ENCODE peak calls at places on chromosomes 11 and 22, in eight cellular contexts. One of them, this sample, is unnamed.

GRCh38 chr11:71210861-71211260 is 41.5 kb downstream of the SHANK2 start:
- DNase-seq in type B pancreatic cell: no peak
- DNase-seq in heart left ventricle: no peak
- DNase-seq in tibial nerve: no peak
- DNase-seq in A673: no peak
- DNase-seq in fibroblast of mammary gland: no peak
- DNase-seq in adrenal gland: no peak
- DNase-seq in lower lobe of right lung: no peak
- DNase-seq in this sample: no peak

GRCh38 chr22:47918276-47918928 is 1156.0 kb downstream of the TBC1D22A start:
- DNase-seq in type B pancreatic cell: no peak
- DNase-seq in heart left ventricle: no peak
- DNase-seq in A673: no peak
- DNase-seq in adrenal gland: no peak
- DNase-seq in lower lobe of right lung: no peak
- DNase-seq in fibroblast of mammary gland: no peak
- DNase-seq in tibial nerve: no peak
- DNase-seq in this sample: no peak

GRCh38 chr11:105148241-105148640 is 8.7 kb upstream of the CARD18 start:
- DNase-seq in type B pancreatic cell: no peak
- DNase-seq in lower lobe of right lung: no peak
- DNase-seq in fibroblast of mammary gland: peak; percentile 53
- DNase-seq in A673: no peak
- DNase-seq in heart left ventricle: no peak
- DNase-seq in adrenal gland: no peak
- DNase-seq in tibial nerve: no peak
- DNase-seq in this sample: peak; percentile 3

GRCh38 chr11:27701262-27702105 is 1.2 kb upstream of the BDNF start:
- DNase-seq in adrenal gland: no peak
- DNase-seq in type B pancreatic cell: no peak
- DNase-seq in tibial nerve: no peak
- DNase-seq in fibroblast of mammary gland: peak; percentile 46
- DNase-seq in A673: peak; percentile 75
- DNase-seq in heart left ventricle: peak; percentile 57
- DNase-seq in lower lobe of right lung: no peak
- DNase-seq in this sample: peak; percentile 46

GRCh38 chr11:70877151-70877550 is 375.2 kb downstream of the SHANK2 start:
- DNase-seq in adrenal gland: no peak
- DNase-seq in A673: no peak
- DNase-seq in lower lobe of right lung: no peak
- DNase-seq in tibial nerve: no peak
- DNase-seq in type B pancreatic cell: no peak
- DNase-seq in heart left ventricle: no peak
- DNase-seq in fibroblast of mammary gland: no peak
- DNase-seq in this sample: no peak

GRCh38 chr11:95985174-95985808 is 61.4 kb upstream of the MTMR2 start:
- DNase-seq in adrenal gland: no peak
- DNase-seq in heart left ventricle: no peak
- DNase-seq in tibial nerve: no peak
- DNase-seq in type B pancreatic cell: no peak
- DNase-seq in lower lobe of right lung: no peak
- DNase-seq in A673: no peak
- DNase-seq in fibroblast of mammary gland: peak; percentile 34
- DNase-seq in this sample: peak; percentile 12

GRCh38 chr11:12248330-12248729 is 129.0 kb upstream of the PARVA start:
- DNase-seq in heart left ventricle: peak; percentile 87
- DNase-seq in adrenal gland: peak; percentile 75
- DNase-seq in type B pancreatic cell: no peak
- DNase-seq in tibial nerve: peak; percentile 71
- DNase-seq in A673: no peak
- DNase-seq in fibroblast of mammary gland: no peak
- DNase-seq in lower lobe of right lung: peak; percentile 97
- DNase-seq in this sample: no peak

GRCh38 chr22:24845036-24845918 is 39.3 kb downstream of the SGSM1 start:
- DNase-seq in lower lobe of right lung: no peak
- DNase-seq in type B pancreatic cell: no peak
- DNase-seq in adrenal gland: peak; percentile 87
- DNase-seq in heart left ventricle: peak; percentile 50
- DNase-seq in tibial nerve: no peak
- DNase-seq in fibroblast of mammary gland: peak; percentile 60
- DNase-seq in A673: no peak
- DNase-seq in this sample: no peak

GRCh38 chr11:6640985-6641701 is 14.5 kb downstream of the DCHS1 start:
- DNase-seq in fibroblast of mammary gland: no peak
- DNase-seq in type B pancreatic cell: no peak
- DNase-seq in tibial nerve: no peak
- DNase-seq in A673: no peak
- DNase-seq in adrenal gland: no peak
- DNase-seq in lower lobe of right lung: no peak
- DNase-seq in heart left ventricle: no peak
- DNase-seq in this sample: no peak

GRCh38 chr11:68002575-68002942 is 1.3 kb downstream of the UNC93B1 start:
- DNase-seq in lower lobe of right lung: peak; percentile 65
- DNase-seq in heart left ventricle: no peak
- DNase-seq in adrenal gland: peak; percentile 53
- DNase-seq in fibroblast of mammary gland: no peak
- DNase-seq in type B pancreatic cell: no peak
- DNase-seq in tibial nerve: no peak
- DNase-seq in A673: no peak
- DNase-seq in this sample: no peak

GRCh38 chr11:68004551-68005335 is 846 bp upstream of the UNC93B1 start:
- DNase-seq in fibroblast of mammary gland: no peak
- DNase-seq in lower lobe of right lung: no peak
- DNase-seq in adrenal gland: no peak
- DNase-seq in A673: no peak
- DNase-seq in type B pancreatic cell: no peak
- DNase-seq in tibial nerve: no peak
- DNase-seq in heart left ventricle: peak; percentile 20
- DNase-seq in this sample: no peak

GRCh38 chr11:68006606-68007166 is 2.8 kb upstream of the UNC93B1 start:
- DNase-seq in A673: no peak
- DNase-seq in fibroblast of mammary gland: no peak
- DNase-seq in lower lobe of right lung: no peak
- DNase-seq in heart left ventricle: no peak
- DNase-seq in adrenal gland: no peak
- DNase-seq in tibial nerve: no peak
- DNase-seq in type B pancreatic cell: no peak
- DNase-seq in this sample: no peak

GRCh38 chr11:68002943-68003845 is 703 bp downstream of the UNC93B1 start:
- DNase-seq in lower lobe of right lung: peak; percentile 85
- DNase-seq in type B pancreatic cell: no peak
- DNase-seq in A673: no peak
- DNase-seq in tibial nerve: no peak
- DNase-seq in fibroblast of mammary gland: no peak
- DNase-seq in heart left ventricle: no peak
- DNase-seq in adrenal gland: peak; percentile 65
- DNase-seq in this sample: no peak

GRCh38 chr11:68003846-68004550 is at the start of gene UNC93B1:
- DNase-seq in fibroblast of mammary gland: peak; percentile 71
- DNase-seq in lower lobe of right lung: peak; percentile 97
- DNase-seq in type B pancreatic cell: no peak
- DNase-seq in heart left ventricle: peak; percentile 93
- DNase-seq in A673: peak; percentile 77
- DNase-seq in adrenal gland: peak; percentile 92
- DNase-seq in tibial nerve: peak; percentile 80
- DNase-seq in this sample: peak; percentile 83
- TF ChIP-seq CTCF in fibroblast of mammary gland: no peak
- TF ChIP-seq CTCF in lower lobe of right lung: no peak
- TF ChIP-seq CTCF in type B pancreatic cell: no peak
- TF ChIP-seq CTCF in heart left ventricle: no peak
- TF ChIP-seq CTCF in A673: no peak
- TF ChIP-seq CTCF in adrenal gland: no peak
- TF ChIP-seq CTCF in tibial nerve: peak; percentile 15
- TF ChIP-seq CTCF in this sample: no peak

DNA sequence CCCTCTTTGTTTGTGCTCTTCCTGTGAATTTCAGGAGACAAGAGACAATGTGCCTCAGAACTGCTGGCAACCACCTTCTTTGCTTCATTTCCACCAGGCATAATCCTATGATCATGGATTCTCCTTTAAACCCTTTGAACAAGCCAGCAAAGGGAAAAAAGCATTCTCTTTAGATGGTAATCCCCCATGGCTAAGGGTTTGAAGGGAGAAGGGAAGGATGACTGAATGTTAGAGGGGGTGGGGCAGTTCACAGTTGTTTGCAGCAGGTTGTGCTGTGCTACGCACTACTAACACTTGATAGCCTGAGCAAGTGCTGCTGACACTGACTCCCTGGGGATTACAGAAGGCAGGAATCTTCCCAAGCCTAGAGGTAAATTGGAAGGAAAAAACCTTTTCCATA is 462.5 kb upstream of the LRRC4C start:
- DNase-seq in heart left ventricle: no peak
- DNase-seq in A673: no peak
- DNase-seq in adrenal gland: no peak
- DNase-seq in fibroblast of mammary gland: no peak
- DNase-seq in type B pancreatic cell: no peak
- DNase-seq in tibial nerve: no peak
- DNase-seq in lower lobe of right lung: no peak
- DNase-seq in this sample: no peak
- TF ChIP-seq CTCF in heart left ventricle: no peak
- TF ChIP-seq CTCF in A673: no peak
- TF ChIP-seq CTCF in adrenal gland: no peak
- TF ChIP-seq CTCF in fibroblast of mammary gland: no peak
- TF ChIP-seq CTCF in type B pancreatic cell: no peak
- TF ChIP-seq CTCF in tibial nerve: no peak
- TF ChIP-seq CTCF in lower lobe of right lung: no peak
- TF ChIP-seq CTCF in this sample: no peak

GRCh38 chr22:32805586-32805881 is 4.0 kb downstream of the TIMP3 start:
- DNase-seq in A673: no peak
- DNase-seq in heart left ventricle: no peak
- DNase-seq in fibroblast of mammary gland: no peak
- DNase-seq in tibial nerve: no peak
- DNase-seq in lower lobe of right lung: no peak
- DNase-seq in adrenal gland: no peak
- DNase-seq in type B pancreatic cell: no peak
- DNase-seq in this sample: no peak
- TF ChIP-seq CTCF in A673: no peak
- TF ChIP-seq CTCF in heart left ventricle: no peak
- TF ChIP-seq CTCF in fibroblast of mammary gland: no peak
- TF ChIP-seq CTCF in tibial nerve: no peak
- TF ChIP-seq CTCF in lower lobe of right lung: no peak
- TF ChIP-seq CTCF in adrenal gland: no peak
- TF ChIP-seq CTCF in type B pancreatic cell: no peak
- TF ChIP-seq CTCF in this sample: no peak

DNA sequence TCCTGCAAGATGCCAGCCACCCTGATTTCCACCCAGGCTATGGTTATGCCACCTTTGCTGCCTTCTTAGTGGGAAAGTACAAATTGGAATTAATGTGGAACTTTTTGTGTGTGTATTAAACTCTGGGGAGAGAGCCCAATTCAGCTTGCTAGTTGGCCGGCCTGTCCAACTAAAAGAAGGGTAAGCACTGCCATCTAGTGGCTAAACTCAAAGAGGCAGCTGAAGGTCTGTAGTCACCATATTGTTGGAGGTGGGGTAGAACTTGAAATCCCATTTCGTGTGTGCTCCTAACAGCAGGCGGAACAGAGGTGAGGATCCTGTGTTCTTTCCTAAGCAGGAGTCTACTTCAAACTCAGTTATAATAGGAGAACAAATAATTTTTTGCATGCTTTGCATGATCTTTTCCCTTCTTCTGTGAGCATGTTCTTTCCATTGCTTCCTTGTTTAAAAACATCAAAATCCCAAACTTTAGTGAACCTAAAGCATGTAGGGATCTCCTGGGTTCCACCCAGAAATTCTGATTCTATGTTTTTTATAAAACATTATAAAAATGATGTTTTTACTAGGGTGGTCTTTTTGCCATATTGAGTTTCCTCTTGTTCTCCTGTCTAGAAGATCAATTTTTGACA is 138.8 kb upstream of the SORL1-AS1 start:
- DNase-seq in lower lobe of right lung: no peak
- DNase-seq in adrenal gland: peak; percentile 88
- DNase-seq in tibial nerve: peak; percentile 92
- DNase-seq in A673: peak; percentile 89
- DNase-seq in fibroblast of mammary gland: peak; percentile 77
- DNase-seq in heart left ventricle: peak; percentile 43
- DNase-seq in type B pancreatic cell: peak; percentile 78
- DNase-seq in this sample: peak; percentile 80
- TF ChIP-seq CTCF in lower lobe of right lung: peak; percentile 88
- TF ChIP-seq CTCF in adrenal gland: peak; percentile 91
- TF ChIP-seq CTCF in tibial nerve: peak; percentile 86
- TF ChIP-seq CTCF in A673: peak; percentile 93
- TF ChIP-seq CTCF in fibroblast of mammary gland: peak; percentile 92
- TF ChIP-seq CTCF in heart left ventricle: peak; percentile 91
- TF ChIP-seq CTCF in type B pancreatic cell: peak; percentile 96
- TF ChIP-seq CTCF in this sample: peak; percentile 86

GRCh38 chr11:74123008-74123448 is 47.8 kb downstream of the C2CD3 start:
- DNase-seq in fibroblast of mammary gland: no peak
- DNase-seq in type B pancreatic cell: no peak
- DNase-seq in A673: no peak
- DNase-seq in tibial nerve: peak; percentile 9
- DNase-seq in heart left ventricle: no peak
- DNase-seq in lower lobe of right lung: no peak
- DNase-seq in adrenal gland: no peak
- DNase-seq in this sample: no peak
- TF ChIP-seq CTCF in fibroblast of mammary gland: no peak
- TF ChIP-seq CTCF in type B pancreatic cell: no peak
- TF ChIP-seq CTCF in A673: no peak
- TF ChIP-seq CTCF in tibial nerve: no peak
- TF ChIP-seq CTCF in heart left ventricle: no peak
- TF ChIP-seq CTCF in lower lobe of right lung: no peak
- TF ChIP-seq CTCF in adrenal gland: peak; percentile 19
- TF ChIP-seq CTCF in this sample: no peak